ENCODE peak calls at places on chromosomes 11 and 22, in four cellular contexts. I is heart left ventricle, K is stomach, O is ovary. N is an unnamed sample. For H3K36me3, the result is how much of the 10 kb centered on the place peaks cover.

GRCh38 chr11:46903846-46904245 is 14.5 kb downstream of the LRP4 start:
- DNase-seq in O (no peak), I (peak), K (no peak), N (no peak)

GRCh38 chr22:49391436-49391835 is 436.2 kb downstream of the BRD1 start:
- DNase-seq in O (no peak), K (no peak), I (no peak), N (no peak)

GRCh38 chr11:70073881-70074371 is 4.2 kb upstream of the ANO1 start:
- DNase-seq in K (no peak), O (no peak), I (peak), N (no peak)

GRCh38 chr22:27726726-27727449 is 74.7 kb downstream of the MN1 start:
- DNase-seq in K (peak), O (peak), I (peak), N (no peak)

GRCh38 chr22:50271519-50271970 is 1.4 kb upstream of the MAPK11 start:
- DNase-seq in K (peak), I (peak), O (peak), N (no peak)

GRCh38 chr11:11620966-11621880 is 582 bp downstream of the GALNT18 start:
- DNase-seq in I (peak), K (peak), O (peak), N (peak)

GRCh38 chr22:40178417-40179409 is 988 bp downstream of the TNRC6B start:
- DNase-seq in O (no peak), I (no peak), K (no peak), N (no peak)

GRCh38 chr22:36977947-36978660 is 41.1 kb downstream of the TST start:
- DNase-seq in O (peak), K (peak), I (peak), N (peak)

GRCh38 chr22:49044091-49044490 is 783.6 kb downstream of the BRD1 start:
- DNase-seq in O (no peak), K (no peak), I (no peak), N (no peak)

GRCh38 chr11:71179877-71180276 is 72.5 kb downstream of the SHANK2 start:
- DNase-seq in I (no peak), K (no peak), O (no peak), N (no peak)

GRCh38 chr11:76209956-76210885 is 3.9 kb upstream of the WNT11 start:
- DNase-seq in K (peak), I (peak), O (peak), N (peak)

GRCh38 chr22:29031236-29031982 is 30.2 kb downstream of the C22orf31 start:
- DNase-seq in O (peak), K (peak), I (peak), N (peak)

GRCh38 chr22:43483669-43484068 is 71.9 kb downstream of the MPPED1 start:
- DNase-seq in O (no peak), K (no peak), I (no peak), N (no peak)

GRCh38 chr11:77602385-77603105 is 12.8 kb downstream of the AQP11 start:
- DNase-seq in O (no peak), K (no peak), I (no peak), N (no peak)

GRCh38 chr11:14773755-14774154 is 118.3 kb downstream of the CYP2R1 start:
- DNase-seq in K (no peak), I (no peak), O (no peak), N (no peak)

GRCh38 chr11:68303982-68304780 is 8.2 kb upstream of the LRP5 start:
- DNase-seq in K (no peak), O (no peak), I (no peak), N (no peak)

GRCh38 chr11:128711136-128711535 is 17.3 kb downstream of the FLI1 start:
- DNase-seq in I (no peak), K (no peak), O (no peak), N (no peak)

GRCh38 chr11:45805305-45806071 is 539 bp downstream of the SLC35C1 start:
- DNase-seq in O (peak), I (peak), K (peak), N (peak)

GRCh38 chr11:85062626-85063025 is 564.5 kb downstream of the DLG2 start:
- DNase-seq in O (no peak), K (no peak), I (no peak), N (no peak)

GRCh38 chr11:12853652-12854296 is 155.3 kb upstream of the RASSF10 start:
- DNase-seq in K (peak), O (peak), I (no peak), N (peak)

GRCh38 chr22:23237201-23237798 is 57.0 kb downstream of the BCR start:
- DNase-seq in K (peak), O (peak), I (peak), N (peak)

GRCh38 chr11:113016905-113017304 is 55.7 kb downstream of the NCAM1 start:
- DNase-seq in K (no peak), O (no peak), I (no peak), N (no peak)

GRCh38 chr11:111231836-111232235 is 13.7 kb upstream of the POU2AF2 start:
- DNase-seq in O (no peak), K (no peak), I (no peak), N (no peak)

GRCh38 chr11:131533164-131533563 is 162.7 kb downstream of the NTM start:
- DNase-seq in O (no peak), K (no peak), I (no peak), N (no peak)

GRCh38 chr11:117223741-117224685 is 7.9 kb downstream of the PCSK7 start:
- DNase-seq in I (no peak), K (no peak), O (no peak), N (no peak)

GRCh38 chr11:45067966-45068365 is 78.5 kb upstream of the PRDM11 start:
- DNase-seq in I (no peak), K (no peak), O (no peak), N (no peak)

GRCh38 chr22:41603873-41604332 is 14.3 kb upstream of the PMM1 start:
- DNase-seq in I (no peak), O (no peak), K (no peak), N (no peak)

GRCh38 chr11:115087791-115088190 is 409.5 kb downstream of the NXPE2 start:
- DNase-seq in I (no peak), K (no peak), O (no peak), N (no peak)

GRCh38 chr11:45917623-45918330 is at the start of gene PEX16:
- DNase-seq in I (peak), O (peak), K (peak), N (peak)

GRCh38 chr11:118339281-118340045 is 3.0 kb downstream of the CD3D start:
- DNase-seq in I (no peak), O (no peak), K (no peak), N (no peak)

GRCh38 chr22:37230673-37231405 is 13.2 kb downstream of the RAC2 start:
- DNase-seq in K (no peak), O (no peak), I (no peak), N (no peak)

GRCh38 chr11:119977584-119977860 is 160.4 kb downstream of the TRIM29 start:
- DNase-seq in K (no peak), O (no peak), I (no peak), N (no peak)

GRCh38 chr22:27670701-27671412 is 130.7 kb downstream of the MN1 start:
- DNase-seq in I (peak), K (peak), O (no peak), N (no peak)

GRCh38 chr11:5553347-5553746 is 5.0 kb upstream of the OR52H1 start:
- DNase-seq in O (no peak), K (no peak), I (no peak), N (no peak)

GRCh38 chr11:8338138-8338537 is 74.5 kb upstream of the LMO1 start:
- DNase-seq in K (peak), O (no peak), I (peak), N (no peak)

GRCh38 chr11:43832536-43832935 is 48.1 kb upstream of the ALKBH3 start:
- DNase-seq in I (no peak), K (no peak), O (no peak), N (no peak)

GRCh38 chr11:113493205-113493604 is 18.0 kb upstream of the DRD2 start:
- DNase-seq in I (no peak), K (no peak), O (no peak), N (no peak)

GRCh38 chr11:11237433-11237832 is 115.6 kb downstream of the CSNK2A3 start:
- DNase-seq in K (no peak), I (no peak), O (no peak), N (no peak)

GRCh38 chr11:836274-836673 is 3.5 kb downstream of the CD151 start:
- DNase-seq in K (no peak), O (no peak), I (no peak), N (no peak)

GRCh38 chr11:833849-834311 is 1.1 kb downstream of the CD151 start:
- DNase-seq in I (no peak), O (no peak), K (peak), N (no peak)

GRCh38 chr11:833114-833791 is 501 bp downstream of the CD151 start:
- DNase-seq in O (no peak), I (peak), K (peak), N (no peak)

GRCh38 chr11:832529-833113 is at the start of gene CD151:
- DNase-seq in I (peak), O (no peak), K (peak), N (no peak)

DNA sequence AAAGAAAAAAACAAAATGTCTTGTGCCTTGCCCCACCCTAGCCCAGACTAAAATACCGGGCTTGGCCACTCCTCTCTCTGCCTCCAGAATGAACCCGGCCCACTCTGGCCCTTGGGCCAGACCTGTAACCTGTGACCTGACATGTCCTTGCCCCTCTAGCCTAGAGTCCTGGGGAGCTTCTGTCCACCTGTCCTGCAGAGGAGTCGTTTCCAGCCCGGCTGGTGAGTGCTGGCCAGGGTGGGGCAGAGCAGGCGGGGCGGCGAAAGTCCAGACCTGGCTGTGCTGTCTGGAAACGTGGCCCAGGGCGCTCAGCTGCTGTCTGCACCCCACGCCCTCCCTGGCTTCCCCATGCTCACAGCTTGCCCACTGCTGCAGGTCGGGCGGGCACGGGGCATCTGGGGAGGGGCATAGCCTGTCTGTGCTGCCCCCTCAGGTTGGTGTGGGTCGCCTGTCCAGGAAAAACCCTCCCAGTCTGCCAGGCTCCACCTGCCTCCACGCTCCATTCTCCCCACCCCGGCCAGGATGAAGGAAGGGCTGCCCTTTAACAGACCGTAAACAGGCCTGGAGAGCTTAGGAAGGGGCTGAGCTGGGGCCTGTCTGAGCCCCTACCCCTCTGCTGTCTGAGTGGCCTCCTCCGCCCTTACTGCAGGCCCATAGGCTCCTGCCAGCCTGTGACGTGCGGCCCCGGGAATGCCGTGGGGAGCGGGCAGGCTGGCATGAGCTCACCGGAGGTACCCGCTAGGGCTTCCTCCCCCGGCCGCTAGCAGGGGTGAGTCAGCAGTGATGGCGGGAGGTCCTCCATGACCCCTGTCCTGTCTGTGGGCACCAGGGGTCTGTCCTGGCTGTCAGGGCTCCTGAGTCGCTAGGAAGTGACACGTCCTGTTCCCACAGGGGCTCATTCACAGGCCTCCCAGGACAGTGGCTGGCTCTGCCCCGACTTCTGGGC is 1.9 kb downstream of the CD151 start:
- DNase-seq in K (peak), I (peak), O (no peak), N (no peak)
- TF ChIP-seq POLR2A in K (peak), I (no peak), O (no peak), N (peak)

GRCh38 chr11:121354192-121354591 is 61.6 kb downstream of the SC5D start:
- DNase-seq in K (no peak), O (no peak), I (no peak), N (no peak)
- H3K36me3 ChIP-seq in K (under half), O (under half), I (under half), N (under half)

GRCh38 chr11:95923730-95924413 is at the start of gene MTMR2:
- DNase-seq in O (peak), K (peak), I (peak), N (peak)
- TF ChIP-seq POLR2A in O (peak), K (peak), I (no peak), N (peak)

GRCh38 chr22:30584441-30584840 is 7.3 kb downstream of the PES1 start:
- DNase-seq in O (no peak), K (no peak), I (no peak), N (no peak)
- H3K36me3 ChIP-seq in O (under half), K (half or more), I (half or more), N (under half)